ENCODE peak calls at places on chromosomes 5 and 9, in four cellular contexts. N is GM13976, P is NCI-H1092, B is posterior cingulate gyrus. Q is an unnamed sample.

GRCh38 chr5:173056783-173057061 is 570 bp downstream of the CREBRF start:
- DNase-seq in B (no peak), P (peak; percentile 58), N (peak; percentile 80), Q (peak; percentile 61)

GRCh38 chr5:169577966-169578365 is 5.6 kb upstream of the SPDL1 start:
- DNase-seq in P (no peak), B (no peak), N (no peak), Q (no peak)

GRCh38 chr9:119963798-119964372 is 594.6 kb upstream of the BRINP1 start:
- DNase-seq in B (no peak), N (no peak), P (no peak), Q (no peak)

GRCh38 chr9:20649381-20649780 is 27.1 kb upstream of the MLLT3 start:
- DNase-seq in B (no peak), P (no peak), N (no peak), Q (no peak)

GRCh38 chr5:33817301-33817700 is 74.5 kb downstream of the ADAMTS12 start:
- DNase-seq in N (no peak), P (no peak), B (no peak), Q (no peak)

GRCh38 chr5:1934056-1934394 is 51.3 kb upstream of the IRX4 start:
- DNase-seq in N (no peak), P (no peak), B (no peak), Q (no peak)

GRCh38 chr5:57653636-57654290 is 171.2 kb upstream of the ACTBL2 start:
- DNase-seq in N (no peak), B (peak; percentile 32), P (no peak), Q (no peak)

GRCh38 chr9:121640486-121641227 is 10.8 kb upstream of the DAB2IP start:
- DNase-seq in P (no peak), N (no peak), B (no peak), Q (no peak)

GRCh38 chr9:134585021-134585561 is 56.5 kb upstream of the COL5A1 start:
- DNase-seq in P (no peak), N (no peak), B (no peak), Q (no peak)

GRCh38 chr5:158288258-158288657 is 429.3 kb upstream of the CLINT1 start:
- DNase-seq in P (no peak), B (no peak), N (no peak), Q (no peak)

GRCh38 chr9:120648581-120648980 is 65.7 kb downstream of the MEGF9 start:
- DNase-seq in P (no peak), B (no peak), N (no peak), Q (no peak)

GRCh38 chr9:78245401-78245800 is 9.5 kb downstream of the CEP78 start:
- DNase-seq in B (no peak), N (no peak), P (no peak), Q (no peak)

GRCh38 chr9:101931756-101932155 is 193.3 kb upstream of the GRIN3A start:
- DNase-seq in N (no peak), P (no peak), B (no peak), Q (no peak)

GRCh38 chr5:115033861-115034260 is 135.8 kb downstream of the TRIM36 start:
- DNase-seq in B (peak; percentile 38), N (no peak), P (peak; percentile 4), Q (no peak)

GRCh38 chr5:87327998-87328397 is 60.3 kb downstream of the RASA1 start:
- DNase-seq in B (no peak), P (no peak), N (no peak), Q (no peak)

GRCh38 chr9:112115955-112116354 is 59.1 kb downstream of the SUSD1 start:
- DNase-seq in P (no peak), N (no peak), B (no peak), Q (no peak)

GRCh38 chr9:133971121-133971951 is 20.8 kb downstream of the VAV2 start:
- DNase-seq in N (no peak), B (no peak), P (no peak), Q (no peak)

GRCh38 chr9:100473271-100474081 is 527 bp downstream of the TMEFF1 start:
- DNase-seq in B (peak; percentile 24), P (peak; percentile 30), N (peak; percentile 66), Q (peak; percentile 50)

GRCh38 chr5:68918306-68918705 is 175.5 kb upstream of the SLC30A5 start:
- DNase-seq in B (no peak), N (no peak), P (no peak), Q (no peak)

GRCh38 chr9:35490910-35491465 is 1.1 kb downstream of the RUSC2 start:
- DNase-seq in P (no peak), N (no peak), B (no peak), Q (no peak)

GRCh38 chr5:66169534-66169933 is 25.4 kb downstream of the SREK1 start:
- DNase-seq in B (no peak), P (no peak), N (no peak), Q (no peak)

GRCh38 chr5:137035480-137035878 is 463.6 kb downstream of the SPOCK1 start:
- DNase-seq in N (no peak), P (no peak), B (no peak), Q (no peak)

Q was measured in NCI-H2081.